ENCODE peak calls at places on chromosomes 11 and 22, in seven cellular contexts. N is heart left ventricle, X is esophagus squamous epithelium, E is suprapubic skin, Y is uterus, F is IMR-90, B is adrenal gland. A is an unnamed sample. For H3K27me3, the result is how much of the 10 kb centered on the place peaks cover.

GRCh38 chr22:20509344-20510047 is 2.1 kb downstream of the MED15 start:
- DNase-seq in F (peak), E (peak), N (no peak), X (no peak), Y (peak), B (peak), A (peak)

GRCh38 chr22:44392446-44392921 is 79.7 kb upstream of the SHISAL1 start:
- DNase-seq in E (peak), X (no peak), Y (no peak), B (no peak), F (peak), N (peak), A (peak)

GRCh38 chr11:64609436-64610047 is 18.5 kb downstream of the SLC22A12 start:
- DNase-seq in Y (no peak), X (no peak), F (no peak), B (no peak), E (no peak), N (peak), A (no peak)

GRCh38 chr22:32800158-32800557 is 1.3 kb upstream of the TIMP3 start:
- DNase-seq in B (no peak), Y (peak), X (no peak), E (no peak), F (no peak), N (no peak), A (no peak)

GRCh38 chr11:914747-915493 is 4.3 kb upstream of the CHID1 start:
- DNase-seq in N (peak), E (peak), Y (no peak), B (peak), X (no peak), F (no peak), A (peak)

GRCh38 chr11:86688398-86689179 is 16.2 kb upstream of the ME3 start:
- DNase-seq in F (peak), B (no peak), X (no peak), N (no peak), Y (no peak), E (no peak), A (no peak)

GRCh38 chr11:28585007-28585406 is 476.8 kb downstream of the METTL15 start:
- DNase-seq in X (no peak), Y (no peak), N (no peak), F (peak), E (no peak), B (no peak), A (no peak)

GRCh38 chr11:13287681-13288080 is 10.1 kb downstream of the BMAL1 start:
- DNase-seq in N (no peak), E (no peak), F (no peak), Y (no peak), B (no peak), X (no peak), A (no peak)

GRCh38 chr11:7278314-7278917 is 26.7 kb downstream of the SYT9 start:
- DNase-seq in E (no peak), F (peak), X (no peak), Y (no peak), N (no peak), B (no peak), A (no peak)

GRCh38 chr11:66546368-66546965 is at the start of gene ACTN3:
- DNase-seq in Y (peak), N (no peak), X (no peak), F (no peak), B (peak), E (no peak), A (peak)

GRCh38 chr22:23800297-23801237 is 13.8 kb downstream of the SMARCB1 start:
- DNase-seq in B (no peak), Y (no peak), E (no peak), X (no peak), F (no peak), N (peak), A (peak)

GRCh38 chr11:25981998-25982397 is 349.9 kb upstream of the ANO3 start:
- DNase-seq in E (no peak), X (no peak), F (peak), B (no peak), N (no peak), Y (no peak), A (no peak)

GRCh38 chr22:36368359-36368983 is 19.3 kb downstream of the MYH9 start:
- DNase-seq in B (no peak), X (no peak), E (no peak), F (peak), Y (no peak), N (no peak), A (no peak)
- TF ChIP-seq POLR2A in B (no peak), X (no peak), E (no peak), F (no peak), Y (no peak), N (no peak), A (no peak)

DNA sequence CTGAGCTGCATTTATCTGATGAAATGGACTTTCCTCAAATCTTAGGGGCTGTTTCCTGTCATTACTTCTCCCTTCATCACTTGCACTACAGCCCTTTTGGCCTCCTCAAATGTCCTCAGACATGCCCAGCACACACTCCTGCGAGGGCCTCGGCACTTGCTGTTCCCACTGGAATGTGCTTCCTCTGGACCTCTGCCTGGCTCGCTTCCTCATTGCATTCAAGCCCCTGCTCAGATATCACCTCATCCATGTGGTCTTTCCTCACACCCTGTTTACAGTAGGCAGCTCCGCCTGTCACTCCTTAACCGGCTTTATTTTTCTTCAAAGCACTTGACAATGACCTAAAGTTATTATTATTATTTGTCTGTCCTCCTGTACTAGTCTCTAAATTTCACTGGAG is 9.0 kb downstream of the NAT10 start:
- DNase-seq in N (no peak), X (no peak), E (no peak), B (no peak), F (no peak), Y (no peak), A (no peak)
- H3K27ac ChIP-seq in N (no peak), X (no peak), E (no peak), B (no peak), F (no peak), Y (no peak), A (no peak)

DNA sequence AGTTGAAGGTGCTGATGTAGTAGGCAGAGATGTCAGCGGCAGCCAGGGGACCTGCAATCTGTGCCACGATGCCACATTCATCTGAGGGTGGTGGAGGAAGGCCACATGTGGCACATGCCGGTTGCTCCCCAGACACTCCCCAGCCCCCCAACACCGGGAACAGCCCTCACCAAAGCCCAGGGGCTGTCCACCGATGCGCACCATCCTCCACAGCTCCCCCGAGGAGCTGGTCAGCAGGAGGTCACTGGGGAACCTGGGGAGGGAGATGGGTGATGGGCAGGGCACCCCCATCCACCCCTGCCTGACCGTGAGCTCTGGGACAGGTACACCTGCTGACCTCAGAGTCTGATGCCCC is 3.5 kb downstream of the CASTOR1 start:
- DNase-seq in N (peak), E (no peak), F (no peak), Y (no peak), X (no peak), B (no peak), A (no peak)
- H3K27me3 ChIP-seq in N (under half), E (under half), F (under half), Y (under half), X (under half), B (under half), A (under half)

GRCh38 chr11:74492974-74493815 is at the start of gene LIPT2:
- DNase-seq in F (peak), N (peak), Y (peak), B (peak), E (peak), X (peak), A (peak)
- TF ChIP-seq POLR2A in F (peak), N (no peak), Y (peak), B (peak), E (peak), X (peak), A (peak)

GRCh38 chr11:113778111-113778910 is 1.3 kb upstream of the CLDN25 start:
- DNase-seq in F (peak), B (peak), X (no peak), Y (no peak), E (no peak), N (no peak), A (no peak)
- H3K27ac ChIP-seq in F (no peak), B (peak), X (peak), Y (no peak), E (peak), N (peak), A (peak)

GRCh38 chr11:134388590-134388989 is 23.5 kb downstream of the B3GAT1 start:
- DNase-seq in Y (no peak), B (no peak), X (no peak), F (no peak), E (no peak), N (no peak), A (no peak)
- H3K27me3 ChIP-seq in Y (under half), B (under half), X (half or more), F (under half), E (under half), N (under half), A (under half)

GRCh38 chr11:3827434-3828186 is 13.1 kb downstream of the RHOG start:
- DNase-seq in Y (no peak), E (no peak), F (no peak), N (no peak), B (no peak), X (no peak), A (no peak)
- TF ChIP-seq POLR2A in Y (no peak), E (no peak), F (no peak), N (no peak), B (no peak), X (no peak), A (no peak)